ENCODE peak calls at places on chromosomes 3 and 15, in seven cellular contexts. One of them, this sample, is unnamed.

GRCh38 chr15:40863660-40864285 is 10.3 kb downstream of the RHOV start:
- DNase-seq in SHP77 treated with DMSO at 0.1 percent for 48 hours: no peak
- DNase-seq in MCF 10A: no peak
- DNase-seq in GM20000: no peak
- DNase-seq in dermis microvascular lymphatic vessel endothelial cell: no peak
- DNase-seq in omental fat pad: no peak
- DNase-seq in T-cell: no peak
- DNase-seq in this sample: no peak

GRCh38 chr3:71063768-71064287 is 519.7 kb downstream of the FOXP1 start:
- DNase-seq in dermis microvascular lymphatic vessel endothelial cell: peak; percentile 82
- DNase-seq in T-cell: no peak
- DNase-seq in MCF 10A: peak; percentile 68
- DNase-seq in SHP77 treated with DMSO at 0.1 percent for 48 hours: no peak
- DNase-seq in GM20000: peak; percentile 49
- DNase-seq in omental fat pad: no peak
- DNase-seq in this sample: no peak

GRCh38 chr15:67549736-67550135 is 7.2 kb downstream of the MAP2K5 start:
- DNase-seq in dermis microvascular lymphatic vessel endothelial cell: no peak
- DNase-seq in omental fat pad: no peak
- DNase-seq in T-cell: no peak
- DNase-seq in MCF 10A: no peak
- DNase-seq in SHP77 treated with DMSO at 0.1 percent for 48 hours: no peak
- DNase-seq in GM20000: no peak
- DNase-seq in this sample: no peak

GRCh38 chr3:35065891-35066290 is 573.4 kb upstream of the ARPP21 start:
- DNase-seq in T-cell: no peak
- DNase-seq in dermis microvascular lymphatic vessel endothelial cell: no peak
- DNase-seq in GM20000: no peak
- DNase-seq in omental fat pad: no peak
- DNase-seq in SHP77 treated with DMSO at 0.1 percent for 48 hours: no peak
- DNase-seq in MCF 10A: no peak
- DNase-seq in this sample: no peak

GRCh38 chr3:179069762-179070390 is 1.7 kb downstream of the ZMAT3 start:
- DNase-seq in T-cell: no peak
- DNase-seq in omental fat pad: no peak
- DNase-seq in SHP77 treated with DMSO at 0.1 percent for 48 hours: no peak
- DNase-seq in dermis microvascular lymphatic vessel endothelial cell: peak; percentile 64
- DNase-seq in GM20000: no peak
- DNase-seq in MCF 10A: peak; percentile 58
- DNase-seq in this sample: no peak

GRCh38 chr15:74438696-74439316 is 5.0 kb upstream of the SEMA7A start:
- DNase-seq in dermis microvascular lymphatic vessel endothelial cell: peak; percentile 74
- DNase-seq in omental fat pad: no peak
- DNase-seq in MCF 10A: peak; percentile 77
- DNase-seq in GM20000: peak; percentile 84
- DNase-seq in T-cell: peak; percentile 41
- DNase-seq in SHP77 treated with DMSO at 0.1 percent for 48 hours: no peak
- DNase-seq in this sample: peak; percentile 83

GRCh38 chr3:58177747-58178527 is 32.8 kb downstream of the DNASE1L3 start:
- DNase-seq in SHP77 treated with DMSO at 0.1 percent for 48 hours: peak; percentile 22
- DNase-seq in T-cell: peak; percentile 61
- DNase-seq in MCF 10A: peak; percentile 78
- DNase-seq in dermis microvascular lymphatic vessel endothelial cell: peak; percentile 80
- DNase-seq in omental fat pad: peak; percentile 95
- DNase-seq in GM20000: peak; percentile 80
- DNase-seq in this sample: peak; percentile 89

GRCh38 chr3:46049093-46049492 is 21.8 kb upstream of the XCR1 start:
- DNase-seq in omental fat pad: no peak
- DNase-seq in MCF 10A: no peak
- DNase-seq in GM20000: no peak
- DNase-seq in SHP77 treated with DMSO at 0.1 percent for 48 hours: no peak
- DNase-seq in T-cell: no peak
- DNase-seq in dermis microvascular lymphatic vessel endothelial cell: no peak
- DNase-seq in this sample: no peak

GRCh38 chr3:79167651-79168416 is 600.0 kb downstream of the ROBO1 start:
- DNase-seq in GM20000: no peak
- DNase-seq in MCF 10A: peak; percentile 80
- DNase-seq in T-cell: no peak
- DNase-seq in dermis microvascular lymphatic vessel endothelial cell: no peak
- DNase-seq in omental fat pad: no peak
- DNase-seq in SHP77 treated with DMSO at 0.1 percent for 48 hours: no peak
- DNase-seq in this sample: no peak

GRCh38 chr3:101870138-101870537 is 20.8 kb downstream of the NFKBIZ start:
- DNase-seq in SHP77 treated with DMSO at 0.1 percent for 48 hours: no peak
- DNase-seq in dermis microvascular lymphatic vessel endothelial cell: no peak
- DNase-seq in omental fat pad: no peak
- DNase-seq in T-cell: no peak
- DNase-seq in MCF 10A: no peak
- DNase-seq in GM20000: no peak
- DNase-seq in this sample: no peak

GRCh38 chr3:46724360-46724890 is 6.8 kb upstream of the PRSS50 start:
- DNase-seq in GM20000: no peak
- DNase-seq in T-cell: no peak
- DNase-seq in SHP77 treated with DMSO at 0.1 percent for 48 hours: no peak
- DNase-seq in MCF 10A: no peak
- DNase-seq in omental fat pad: no peak
- DNase-seq in dermis microvascular lymphatic vessel endothelial cell: no peak
- DNase-seq in this sample: no peak

GRCh38 chr3:101721650-101721917 is 2.8 kb upstream of the CEP97 start:
- DNase-seq in MCF 10A: no peak
- DNase-seq in SHP77 treated with DMSO at 0.1 percent for 48 hours: no peak
- DNase-seq in dermis microvascular lymphatic vessel endothelial cell: no peak
- DNase-seq in omental fat pad: no peak
- DNase-seq in T-cell: no peak
- DNase-seq in GM20000: no peak
- DNase-seq in this sample: no peak

GRCh38 chr3:73624363-73625123 is at the start of gene PDZRN3:
- DNase-seq in dermis microvascular lymphatic vessel endothelial cell: peak; percentile 29
- DNase-seq in omental fat pad: no peak
- DNase-seq in SHP77 treated with DMSO at 0.1 percent for 48 hours: peak; percentile 3
- DNase-seq in GM20000: no peak
- DNase-seq in MCF 10A: no peak
- DNase-seq in T-cell: no peak
- DNase-seq in this sample: no peak

GRCh38 chr3:134526319-134526718 is 40.5 kb downstream of the CEP63 start:
- DNase-seq in GM20000: no peak
- DNase-seq in dermis microvascular lymphatic vessel endothelial cell: no peak
- DNase-seq in SHP77 treated with DMSO at 0.1 percent for 48 hours: no peak
- DNase-seq in omental fat pad: no peak
- DNase-seq in T-cell: no peak
- DNase-seq in MCF 10A: no peak
- DNase-seq in this sample: no peak

GRCh38 chr15:83320831-83321230 is 36.4 kb upstream of the BNC1 start:
- DNase-seq in omental fat pad: no peak
- DNase-seq in MCF 10A: peak; percentile 77
- DNase-seq in T-cell: no peak
- DNase-seq in GM20000: no peak
- DNase-seq in dermis microvascular lymphatic vessel endothelial cell: no peak
- DNase-seq in SHP77 treated with DMSO at 0.1 percent for 48 hours: no peak
- DNase-seq in this sample: no peak